ENCODE peak calls at places on chromosome 19, in four cellular contexts. One of them, this sample, is unnamed.

GRCh38 chr19:27777726-27778125 is 1435.2 kb downstream of the UQCRFS1 start:
- DNase-seq in endothelial cell of umbilical vein: no peak
- DNase-seq in keratinocyte: no peak
- DNase-seq in PC-3: no peak
- DNase-seq in this sample: no peak

GRCh38 chr19:17322854-17323253 is 11.8 kb downstream of the ANO8 start:
- DNase-seq in PC-3: no peak
- DNase-seq in keratinocyte: no peak
- DNase-seq in endothelial cell of umbilical vein: no peak
- DNase-seq in this sample: no peak

GRCh38 chr19:53196777-53197396 is 3.7 kb upstream of the ZNF665 start:
- DNase-seq in keratinocyte: peak
- DNase-seq in endothelial cell of umbilical vein: peak
- DNase-seq in PC-3: peak
- DNase-seq in this sample: no peak

GRCh38 chr19:18607222-18608101 is 863 bp upstream of the CRLF1 start:
- DNase-seq in PC-3: no peak
- DNase-seq in endothelial cell of umbilical vein: no peak
- DNase-seq in keratinocyte: no peak
- DNase-seq in this sample: no peak

GRCh38 chr19:33032218-33032781 is 32.4 kb downstream of the RHPN2 start:
- DNase-seq in PC-3: peak
- DNase-seq in endothelial cell of umbilical vein: no peak
- DNase-seq in keratinocyte: no peak
- DNase-seq in this sample: no peak

GRCh38 chr19:42092350-42092749 is 16.4 kb downstream of the ZNF574 start:
- DNase-seq in PC-3: peak
- DNase-seq in endothelial cell of umbilical vein: peak
- DNase-seq in keratinocyte: no peak
- DNase-seq in this sample: peak

GRCh38 chr19:49064768-49065611 is at the start of gene NTF4:
- DNase-seq in PC-3: peak
- DNase-seq in endothelial cell of umbilical vein: no peak
- DNase-seq in keratinocyte: no peak
- DNase-seq in this sample: no peak

GRCh38 chr19:10968527-10969081 is 7.8 kb downstream of the SMARCA4 start:
- DNase-seq in keratinocyte: no peak
- DNase-seq in endothelial cell of umbilical vein: no peak
- DNase-seq in PC-3: no peak
- DNase-seq in this sample: no peak

GRCh38 chr19:38734426-38735256 is 9.6 kb downstream of the CAPN12 start:
- DNase-seq in keratinocyte: no peak
- DNase-seq in endothelial cell of umbilical vein: no peak
- DNase-seq in PC-3: peak
- DNase-seq in this sample: peak

GRCh38 chr19:4352701-4353121 is 9.3 kb downstream of the MPND start:
- DNase-seq in endothelial cell of umbilical vein: peak
- DNase-seq in keratinocyte: no peak
- DNase-seq in PC-3: peak
- DNase-seq in this sample: peak

GRCh38 chr19:10501971-10502523 is 1.1 kb downstream of the KEAP1 start:
- DNase-seq in keratinocyte: no peak
- DNase-seq in PC-3: peak
- DNase-seq in endothelial cell of umbilical vein: peak
- DNase-seq in this sample: peak

GRCh38 chr19:48443262-48443661 is 2.5 kb upstream of the GRWD1 start:
- DNase-seq in endothelial cell of umbilical vein: no peak
- DNase-seq in keratinocyte: no peak
- DNase-seq in PC-3: no peak
- DNase-seq in this sample: no peak

GRCh38 chr19:3499738-3500428 is 591 bp downstream of the DOHH start:
- DNase-seq in keratinocyte: no peak
- DNase-seq in PC-3: no peak
- DNase-seq in endothelial cell of umbilical vein: no peak
- DNase-seq in this sample: peak

GRCh38 chr19:52904052-52904451 is 6.6 kb upstream of the ZNF320 start:
- DNase-seq in endothelial cell of umbilical vein: no peak
- DNase-seq in keratinocyte: no peak
- DNase-seq in PC-3: no peak
- DNase-seq in this sample: no peak

GRCh38 chr19:4373601-4374441 is 26.5 kb downstream of the SH3GL1 start:
- DNase-seq in endothelial cell of umbilical vein: no peak
- DNase-seq in keratinocyte: no peak
- DNase-seq in PC-3: no peak
- DNase-seq in this sample: no peak

GRCh38 chr19:17035842-17036424 is 9.3 kb upstream of the CPAMD8 start:
- DNase-seq in PC-3: no peak
- DNase-seq in keratinocyte: no peak
- DNase-seq in endothelial cell of umbilical vein: no peak
- DNase-seq in this sample: no peak

GRCh38 chr19:39004403-39004802 is 27.9 kb downstream of the FBXO27 start:
- DNase-seq in endothelial cell of umbilical vein: no peak
- DNase-seq in PC-3: no peak
- DNase-seq in keratinocyte: no peak
- DNase-seq in this sample: no peak

DNA sequence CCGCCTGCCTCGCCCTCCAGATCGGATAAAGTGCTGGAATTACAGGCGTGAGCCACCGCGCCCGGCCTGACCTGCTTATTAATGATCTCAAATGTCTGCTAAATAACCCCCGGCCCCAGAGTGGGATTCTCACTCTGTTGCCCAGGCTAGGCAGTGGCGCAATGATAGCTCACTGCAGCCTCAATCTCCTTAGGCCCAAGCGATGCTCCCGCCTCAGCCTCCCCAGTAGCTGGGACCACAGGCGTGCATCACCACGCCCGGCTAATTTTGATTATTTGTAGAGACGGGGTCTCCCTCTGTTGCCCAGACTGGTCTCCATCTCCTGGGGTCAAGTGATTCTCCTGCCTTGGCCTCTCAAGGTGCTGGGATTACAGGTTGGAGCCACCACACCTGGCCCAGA is 626 bp upstream of the ATP5F1D start:
- DNase-seq in keratinocyte: no peak
- DNase-seq in endothelial cell of umbilical vein: no peak
- DNase-seq in PC-3: no peak
- DNase-seq in this sample: no peak
- H3K4me3 ChIP-seq in keratinocyte: peak
- H3K4me3 ChIP-seq in endothelial cell of umbilical vein: no peak
- H3K4me3 ChIP-seq in PC-3: peak
- H3K4me3 ChIP-seq in this sample: peak

GRCh38 chr19:15498156-15498858 is 10.0 kb upstream of the CYP4F22 start:
- DNase-seq in PC-3: no peak
- DNase-seq in keratinocyte: no peak
- DNase-seq in endothelial cell of umbilical vein: no peak
- DNase-seq in this sample: no peak
- H2AFZ ChIP-seq in PC-3: no peak
- H2AFZ ChIP-seq in keratinocyte: no peak
- H2AFZ ChIP-seq in endothelial cell of umbilical vein: no peak
- H2AFZ ChIP-seq in this sample: no peak

DNA sequence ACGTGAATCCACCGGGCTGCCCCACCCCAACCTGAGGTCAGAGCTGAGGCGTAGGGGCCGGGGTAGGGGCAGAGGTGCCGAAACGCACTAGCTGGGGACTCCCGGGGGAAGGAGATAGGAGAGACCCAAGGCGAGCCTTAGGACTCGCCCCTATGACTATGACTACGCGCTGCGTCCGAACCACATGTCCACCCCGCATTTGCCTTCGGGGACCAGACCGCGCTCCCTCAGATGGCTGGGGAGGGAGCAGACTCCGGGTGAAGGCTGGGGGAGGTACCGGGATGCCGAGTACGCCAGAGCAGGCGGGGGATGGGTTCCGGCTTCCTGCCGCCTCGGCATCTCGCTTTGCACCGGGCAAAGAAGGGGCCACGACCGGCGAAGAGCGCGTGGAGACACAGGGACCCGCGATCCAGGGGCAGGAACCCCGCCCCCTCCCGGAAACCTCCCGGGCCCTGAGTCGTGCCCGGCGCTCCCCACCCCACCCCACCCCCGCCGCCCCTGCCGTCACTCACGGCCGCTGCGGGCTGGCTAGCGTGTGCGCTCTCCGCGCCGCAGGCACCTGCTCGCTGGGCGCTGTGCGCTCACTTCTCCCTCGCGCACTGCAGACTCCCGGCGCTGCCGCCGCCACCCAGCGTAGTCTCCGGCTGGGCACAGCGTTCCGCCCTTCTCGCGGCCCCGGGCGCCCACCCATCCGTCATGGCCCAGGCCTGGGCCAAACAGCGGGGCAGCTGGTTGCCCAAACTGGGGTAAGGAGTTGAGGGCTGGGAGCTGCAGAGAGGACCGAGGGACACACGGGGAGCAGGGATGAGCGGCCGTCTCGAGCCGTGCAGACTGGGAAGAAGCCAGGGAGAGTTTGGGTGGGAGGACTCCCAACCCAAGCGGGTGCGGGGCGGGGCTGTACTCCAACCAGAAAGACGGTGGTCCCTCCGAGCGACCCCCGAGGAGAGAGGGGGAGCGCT is 603 bp upstream of the VSTM2B start:
- DNase-seq in keratinocyte: no peak
- DNase-seq in PC-3: no peak
- DNase-seq in endothelial cell of umbilical vein: no peak
- DNase-seq in this sample: no peak
- TF ChIP-seq EZH2 in keratinocyte: no peak
- TF ChIP-seq EZH2 in PC-3: no peak
- TF ChIP-seq EZH2 in endothelial cell of umbilical vein: no peak
- TF ChIP-seq EZH2 in this sample: no peak

GRCh38 chr19:35623327-35624010 is 5.4 kb upstream of the RBM42 start:
- DNase-seq in endothelial cell of umbilical vein: no peak
- DNase-seq in PC-3: no peak
- DNase-seq in keratinocyte: no peak
- DNase-seq in this sample: no peak

GRCh38 chr19:35629332-35629633 is 447 bp downstream of the RBM42 start:
- DNase-seq in PC-3: no peak
- DNase-seq in endothelial cell of umbilical vein: no peak
- DNase-seq in keratinocyte: no peak
- DNase-seq in this sample: no peak

GRCh38 chr19:35628565-35629331 is at the start of gene RBM42:
- DNase-seq in keratinocyte: peak
- DNase-seq in endothelial cell of umbilical vein: peak
- DNase-seq in PC-3: peak
- DNase-seq in this sample: peak

GRCh38 chr19:35622750-35623149 is 6.1 kb upstream of the RBM42 start:
- DNase-seq in endothelial cell of umbilical vein: no peak
- DNase-seq in keratinocyte: no peak
- DNase-seq in PC-3: no peak
- DNase-seq in this sample: no peak

GRCh38 chr19:35628264-35628564 is 622 bp upstream of the RBM42 start:
- DNase-seq in keratinocyte: no peak
- DNase-seq in PC-3: no peak
- DNase-seq in endothelial cell of umbilical vein: no peak
- DNase-seq in this sample: no peak
- H3K4me3 ChIP-seq in keratinocyte: peak
- H3K4me3 ChIP-seq in PC-3: peak
- H3K4me3 ChIP-seq in endothelial cell of umbilical vein: peak
- H3K4me3 ChIP-seq in this sample: peak

DNA sequence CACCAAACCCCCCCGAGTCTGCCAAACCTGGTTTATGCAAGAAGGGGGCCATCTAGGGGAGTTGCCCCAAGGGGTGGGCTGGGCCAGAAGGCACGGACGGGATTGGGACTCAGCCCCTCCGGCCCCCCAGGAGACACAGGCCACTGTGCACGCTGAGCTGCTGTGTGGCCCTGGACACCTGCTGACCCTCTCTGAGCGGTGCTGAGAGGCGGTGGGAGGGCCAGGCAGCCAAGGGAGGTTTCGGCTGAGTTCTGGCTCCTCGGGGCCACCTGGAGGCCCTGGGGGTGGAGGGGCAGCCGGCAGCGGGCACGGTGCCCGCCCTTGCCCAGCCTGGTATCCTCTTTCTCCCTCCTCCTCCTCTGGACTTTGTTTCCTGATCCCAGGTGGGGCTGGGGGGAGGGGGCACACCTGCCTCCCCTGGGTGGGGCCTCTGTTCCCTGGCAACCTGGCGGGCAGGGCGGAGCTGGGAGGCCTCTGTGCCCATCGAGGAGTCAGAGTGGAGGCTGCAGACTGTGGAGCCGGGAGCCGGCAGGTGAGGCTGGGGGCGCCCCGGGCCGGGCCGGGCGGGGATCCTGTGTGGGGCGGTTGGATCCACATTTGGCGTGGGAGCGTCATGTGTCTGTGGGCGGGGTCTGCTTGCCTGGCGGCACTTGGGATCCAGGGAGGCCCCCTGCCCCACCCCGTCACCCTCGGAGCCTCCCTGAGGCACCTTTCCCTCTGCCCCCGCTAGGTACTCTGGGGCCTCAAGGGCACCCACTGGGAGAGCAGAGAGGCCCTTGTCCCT is at the start of gene MISP:
- DNase-seq in keratinocyte: no peak
- DNase-seq in endothelial cell of umbilical vein: no peak
- DNase-seq in PC-3: peak
- DNase-seq in this sample: no peak
- H2AFZ ChIP-seq in keratinocyte: peak
- H2AFZ ChIP-seq in endothelial cell of umbilical vein: no peak
- H2AFZ ChIP-seq in PC-3: no peak
- H2AFZ ChIP-seq in this sample: no peak

DNA sequence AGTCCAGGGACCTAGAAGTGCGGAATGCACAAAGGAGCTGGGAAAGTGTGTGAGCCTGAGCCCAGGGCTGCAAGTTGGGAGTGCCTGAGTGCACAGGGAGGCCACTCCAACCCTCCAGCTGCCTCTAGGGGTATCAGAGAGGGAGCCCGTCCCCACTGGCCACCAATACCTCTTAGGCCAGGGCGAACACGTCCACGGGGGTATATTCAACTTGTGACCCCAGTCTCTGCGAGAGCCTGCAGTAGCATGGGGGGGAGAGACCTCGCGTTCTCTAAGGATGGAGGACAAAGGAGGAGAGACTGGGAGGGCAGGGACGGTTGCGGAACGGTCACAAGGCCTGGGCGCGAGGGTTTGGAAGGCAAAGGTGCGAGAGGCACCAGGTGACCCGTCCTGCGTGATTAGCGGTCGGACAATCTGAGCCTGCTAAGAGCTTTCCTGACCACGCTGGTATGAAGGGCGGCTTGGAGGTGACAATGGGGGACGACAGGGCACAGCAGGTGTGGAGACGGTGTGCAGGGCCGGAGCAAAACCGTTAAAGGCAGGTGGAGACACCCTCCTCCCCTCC is 676 bp downstream of the CD320 start:
- DNase-seq in PC-3: peak
- DNase-seq in keratinocyte: no peak
- DNase-seq in endothelial cell of umbilical vein: no peak
- DNase-seq in this sample: peak
- TF ChIP-seq EZH2 in PC-3: no peak
- TF ChIP-seq EZH2 in keratinocyte: no peak
- TF ChIP-seq EZH2 in endothelial cell of umbilical vein: no peak
- TF ChIP-seq EZH2 in this sample: no peak